ENCODE peak calls at places on chromosomes 1 and 21, in ten cellular contexts. One of them, this sample, is unnamed. For H3K9me3, the result is how much of the 10 kb centered on the place peaks cover.

GRCh38 chr1:55284856-55285255 is 69.7 kb upstream of the USP24 start:
- DNase-seq in sigmoid colon: peak
- DNase-seq in cardiac muscle cell: peak
- DNase-seq in heart right ventricle: peak
- DNase-seq in suprapubic skin: no peak
- DNase-seq in HCT116: peak
- DNase-seq in stomach: no peak
- DNase-seq in CD4-positive, alpha-beta T cell: no peak
- DNase-seq in neural progenitor cell: peak
- DNase-seq in uterus: peak
- DNase-seq in this sample: no peak

GRCh38 chr1:72229893-72230292 is 52.4 kb downstream of the NEGR1 start:
- DNase-seq in stomach: no peak
- DNase-seq in sigmoid colon: no peak
- DNase-seq in uterus: no peak
- DNase-seq in suprapubic skin: no peak
- DNase-seq in neural progenitor cell: no peak
- DNase-seq in CD4-positive, alpha-beta T cell: no peak
- DNase-seq in heart right ventricle: no peak
- DNase-seq in HCT116: no peak
- DNase-seq in cardiac muscle cell: peak
- DNase-seq in this sample: no peak

GRCh38 chr1:117606608-117607261 is 887 bp downstream of the TENT5C start:
- DNase-seq in cardiac muscle cell: peak
- DNase-seq in uterus: peak
- DNase-seq in CD4-positive, alpha-beta T cell: peak
- DNase-seq in stomach: peak
- DNase-seq in suprapubic skin: no peak
- DNase-seq in sigmoid colon: peak
- DNase-seq in heart right ventricle: peak
- DNase-seq in neural progenitor cell: peak
- DNase-seq in HCT116: no peak
- DNase-seq in this sample: no peak

GRCh38 chr21:42063578-42064521 is 7.3 kb upstream of the UMODL1 start:
- DNase-seq in heart right ventricle: no peak
- DNase-seq in cardiac muscle cell: no peak
- DNase-seq in stomach: peak
- DNase-seq in suprapubic skin: no peak
- DNase-seq in sigmoid colon: no peak
- DNase-seq in HCT116: no peak
- DNase-seq in neural progenitor cell: peak
- DNase-seq in CD4-positive, alpha-beta T cell: peak
- DNase-seq in uterus: no peak
- DNase-seq in this sample: no peak

GRCh38 chr1:21338568-21339401 is 48.5 kb upstream of the ECE1 start:
- DNase-seq in neural progenitor cell: no peak
- DNase-seq in stomach: peak
- DNase-seq in CD4-positive, alpha-beta T cell: no peak
- DNase-seq in uterus: peak
- DNase-seq in heart right ventricle: peak
- DNase-seq in cardiac muscle cell: peak
- DNase-seq in HCT116: no peak
- DNase-seq in sigmoid colon: peak
- DNase-seq in suprapubic skin: peak
- DNase-seq in this sample: peak

GRCh38 chr21:37483776-37484175 is 117.2 kb downstream of the DYRK1A start:
- DNase-seq in sigmoid colon: no peak
- DNase-seq in suprapubic skin: no peak
- DNase-seq in cardiac muscle cell: no peak
- DNase-seq in neural progenitor cell: peak
- DNase-seq in uterus: no peak
- DNase-seq in CD4-positive, alpha-beta T cell: no peak
- DNase-seq in HCT116: no peak
- DNase-seq in heart right ventricle: no peak
- DNase-seq in stomach: no peak
- DNase-seq in this sample: no peak

GRCh38 chr1:169572184-169572583 is 14.1 kb downstream of the F5 start:
- DNase-seq in stomach: no peak
- DNase-seq in cardiac muscle cell: peak
- DNase-seq in suprapubic skin: no peak
- DNase-seq in sigmoid colon: no peak
- DNase-seq in heart right ventricle: no peak
- DNase-seq in uterus: no peak
- DNase-seq in HCT116: no peak
- DNase-seq in CD4-positive, alpha-beta T cell: no peak
- DNase-seq in neural progenitor cell: no peak
- DNase-seq in this sample: no peak

GRCh38 chr1:161115132-161115711 is 2.6 kb downstream of the PFDN2 start:
- DNase-seq in uterus: no peak
- DNase-seq in cardiac muscle cell: peak
- DNase-seq in neural progenitor cell: no peak
- DNase-seq in suprapubic skin: no peak
- DNase-seq in sigmoid colon: no peak
- DNase-seq in stomach: no peak
- DNase-seq in HCT116: peak
- DNase-seq in CD4-positive, alpha-beta T cell: no peak
- DNase-seq in heart right ventricle: no peak
- DNase-seq in this sample: no peak

GRCh38 chr1:224559971-224560728 is 56.0 kb upstream of the CNIH3 start:
- DNase-seq in cardiac muscle cell: no peak
- DNase-seq in sigmoid colon: no peak
- DNase-seq in CD4-positive, alpha-beta T cell: no peak
- DNase-seq in suprapubic skin: no peak
- DNase-seq in heart right ventricle: no peak
- DNase-seq in HCT116: no peak
- DNase-seq in stomach: no peak
- DNase-seq in neural progenitor cell: no peak
- DNase-seq in uterus: no peak
- DNase-seq in this sample: no peak

GRCh38 chr1:93608188-93609109 is 73.2 kb downstream of the BCAR3 start:
- DNase-seq in cardiac muscle cell: peak
- DNase-seq in CD4-positive, alpha-beta T cell: no peak
- DNase-seq in HCT116: no peak
- DNase-seq in sigmoid colon: peak
- DNase-seq in uterus: no peak
- DNase-seq in heart right ventricle: peak
- DNase-seq in neural progenitor cell: peak
- DNase-seq in suprapubic skin: no peak
- DNase-seq in stomach: no peak
- DNase-seq in this sample: peak

GRCh38 chr1:68745006-68745405 is 248.1 kb upstream of the DEPDC1 start:
- DNase-seq in uterus: no peak
- DNase-seq in HCT116: no peak
- DNase-seq in heart right ventricle: no peak
- DNase-seq in stomach: no peak
- DNase-seq in CD4-positive, alpha-beta T cell: no peak
- DNase-seq in sigmoid colon: no peak
- DNase-seq in suprapubic skin: no peak
- DNase-seq in neural progenitor cell: no peak
- DNase-seq in cardiac muscle cell: peak
- DNase-seq in this sample: no peak
- H3K9me3 ChIP-seq in uterus: under half
- H3K9me3 ChIP-seq in HCT116: under half
- H3K9me3 ChIP-seq in heart right ventricle: under half
- H3K9me3 ChIP-seq in stomach: under half
- H3K9me3 ChIP-seq in CD4-positive, alpha-beta T cell: under half
- H3K9me3 ChIP-seq in sigmoid colon: under half
- H3K9me3 ChIP-seq in suprapubic skin: under half
- H3K9me3 ChIP-seq in neural progenitor cell: under half
- H3K9me3 ChIP-seq in cardiac muscle cell: under half
- H3K9me3 ChIP-seq in this sample: under half

DNA sequence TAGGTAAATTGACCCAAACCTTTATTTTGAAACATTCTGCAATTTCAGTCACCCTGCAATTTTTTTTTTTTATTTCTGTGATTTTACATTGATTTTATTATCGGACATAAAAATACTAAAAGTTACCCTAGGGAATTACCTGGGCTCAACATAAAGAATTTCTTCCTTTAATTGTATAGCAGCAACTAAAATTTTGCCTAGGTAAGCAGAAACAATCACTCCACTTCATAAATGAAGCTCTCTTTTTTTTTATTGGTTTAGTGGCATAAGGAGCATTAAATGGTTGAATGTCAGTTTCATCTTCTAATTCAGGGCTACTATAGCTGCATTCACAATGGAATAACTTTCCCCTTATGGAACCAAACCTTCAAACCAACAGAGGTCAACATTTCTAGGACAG is 15.3 kb upstream of the OR2M4 start:
- DNase-seq in CD4-positive, alpha-beta T cell: no peak
- DNase-seq in uterus: no peak
- DNase-seq in stomach: no peak
- DNase-seq in suprapubic skin: no peak
- DNase-seq in neural progenitor cell: no peak
- DNase-seq in sigmoid colon: no peak
- DNase-seq in cardiac muscle cell: no peak
- DNase-seq in HCT116: no peak
- DNase-seq in heart right ventricle: no peak
- DNase-seq in this sample: no peak
- H3K9me3 ChIP-seq in CD4-positive, alpha-beta T cell: under half
- H3K9me3 ChIP-seq in uterus: under half
- H3K9me3 ChIP-seq in stomach: under half
- H3K9me3 ChIP-seq in suprapubic skin: under half
- H3K9me3 ChIP-seq in neural progenitor cell: under half
- H3K9me3 ChIP-seq in sigmoid colon: under half
- H3K9me3 ChIP-seq in cardiac muscle cell: under half
- H3K9me3 ChIP-seq in HCT116: under half
- H3K9me3 ChIP-seq in heart right ventricle: under half
- H3K9me3 ChIP-seq in this sample: under half

GRCh38 chr1:152486400-152487006 is 24.1 kb upstream of the LCE5A start:
- DNase-seq in neural progenitor cell: no peak
- DNase-seq in HCT116: no peak
- DNase-seq in suprapubic skin: no peak
- DNase-seq in CD4-positive, alpha-beta T cell: no peak
- DNase-seq in cardiac muscle cell: no peak
- DNase-seq in sigmoid colon: no peak
- DNase-seq in heart right ventricle: no peak
- DNase-seq in uterus: no peak
- DNase-seq in stomach: no peak
- DNase-seq in this sample: no peak
- H3K9me3 ChIP-seq in neural progenitor cell: under half
- H3K9me3 ChIP-seq in HCT116: under half
- H3K9me3 ChIP-seq in suprapubic skin: under half
- H3K9me3 ChIP-seq in CD4-positive, alpha-beta T cell: under half
- H3K9me3 ChIP-seq in cardiac muscle cell: under half
- H3K9me3 ChIP-seq in sigmoid colon: under half
- H3K9me3 ChIP-seq in heart right ventricle: under half
- H3K9me3 ChIP-seq in uterus: under half
- H3K9me3 ChIP-seq in stomach: under half
- H3K9me3 ChIP-seq in this sample: under half

GRCh38 chr1:3009556-3009955 is 11.7 kb upstream of the ACTRT2 start:
- DNase-seq in neural progenitor cell: no peak
- DNase-seq in suprapubic skin: no peak
- DNase-seq in uterus: no peak
- DNase-seq in stomach: no peak
- DNase-seq in sigmoid colon: no peak
- DNase-seq in heart right ventricle: no peak
- DNase-seq in cardiac muscle cell: no peak
- DNase-seq in CD4-positive, alpha-beta T cell: no peak
- DNase-seq in HCT116: no peak
- DNase-seq in this sample: no peak
- H3K9me3 ChIP-seq in neural progenitor cell: under half
- H3K9me3 ChIP-seq in suprapubic skin: under half
- H3K9me3 ChIP-seq in uterus: under half
- H3K9me3 ChIP-seq in stomach: under half
- H3K9me3 ChIP-seq in sigmoid colon: under half
- H3K9me3 ChIP-seq in heart right ventricle: under half
- H3K9me3 ChIP-seq in cardiac muscle cell: under half
- H3K9me3 ChIP-seq in CD4-positive, alpha-beta T cell: under half
- H3K9me3 ChIP-seq in HCT116: under half
- H3K9me3 ChIP-seq in this sample: under half

GRCh38 chr1:44946720-44947059 is 39.7 kb downstream of the EIF2B3 start:
- DNase-seq in HCT116: no peak
- DNase-seq in uterus: no peak
- DNase-seq in neural progenitor cell: no peak
- DNase-seq in cardiac muscle cell: peak
- DNase-seq in suprapubic skin: no peak
- DNase-seq in sigmoid colon: no peak
- DNase-seq in stomach: no peak
- DNase-seq in heart right ventricle: no peak
- DNase-seq in CD4-positive, alpha-beta T cell: no peak
- DNase-seq in this sample: no peak

GRCh38 chr1:44949286-44949685 is 37.1 kb downstream of the EIF2B3 start:
- DNase-seq in stomach: no peak
- DNase-seq in suprapubic skin: no peak
- DNase-seq in cardiac muscle cell: no peak
- DNase-seq in sigmoid colon: no peak
- DNase-seq in HCT116: no peak
- DNase-seq in CD4-positive, alpha-beta T cell: no peak
- DNase-seq in uterus: no peak
- DNase-seq in neural progenitor cell: no peak
- DNase-seq in heart right ventricle: no peak
- DNase-seq in this sample: no peak

GRCh38 chr1:44945992-44946391 is 40.4 kb downstream of the EIF2B3 start:
- DNase-seq in cardiac muscle cell: no peak
- DNase-seq in sigmoid colon: no peak
- DNase-seq in HCT116: no peak
- DNase-seq in stomach: no peak
- DNase-seq in suprapubic skin: no peak
- DNase-seq in CD4-positive, alpha-beta T cell: no peak
- DNase-seq in uterus: no peak
- DNase-seq in heart right ventricle: no peak
- DNase-seq in neural progenitor cell: no peak
- DNase-seq in this sample: no peak

GRCh38 chr1:44947060-44947773 is 39.2 kb downstream of the EIF2B3 start:
- DNase-seq in neural progenitor cell: no peak
- DNase-seq in sigmoid colon: no peak
- DNase-seq in cardiac muscle cell: peak
- DNase-seq in suprapubic skin: no peak
- DNase-seq in HCT116: no peak
- DNase-seq in stomach: no peak
- DNase-seq in uterus: peak
- DNase-seq in CD4-positive, alpha-beta T cell: no peak
- DNase-seq in heart right ventricle: peak
- DNase-seq in this sample: no peak

GRCh38 chr1:44947774-44948311 is 38.6 kb downstream of the EIF2B3 start:
- DNase-seq in heart right ventricle: no peak
- DNase-seq in CD4-positive, alpha-beta T cell: no peak
- DNase-seq in neural progenitor cell: no peak
- DNase-seq in suprapubic skin: no peak
- DNase-seq in HCT116: no peak
- DNase-seq in uterus: no peak
- DNase-seq in stomach: no peak
- DNase-seq in cardiac muscle cell: no peak
- DNase-seq in sigmoid colon: no peak
- DNase-seq in this sample: no peak
- H3K9me3 ChIP-seq in heart right ventricle: under half
- H3K9me3 ChIP-seq in CD4-positive, alpha-beta T cell: under half
- H3K9me3 ChIP-seq in neural progenitor cell: under half
- H3K9me3 ChIP-seq in suprapubic skin: under half
- H3K9me3 ChIP-seq in HCT116: under half
- H3K9me3 ChIP-seq in uterus: under half
- H3K9me3 ChIP-seq in stomach: under half
- H3K9me3 ChIP-seq in cardiac muscle cell: under half
- H3K9me3 ChIP-seq in sigmoid colon: under half
- H3K9me3 ChIP-seq in this sample: under half

GRCh38 chr1:3015269-3015635 is 6.0 kb upstream of the ACTRT2 start:
- DNase-seq in neural progenitor cell: no peak
- DNase-seq in HCT116: no peak
- DNase-seq in sigmoid colon: peak
- DNase-seq in uterus: peak
- DNase-seq in cardiac muscle cell: no peak
- DNase-seq in heart right ventricle: no peak
- DNase-seq in suprapubic skin: no peak
- DNase-seq in stomach: no peak
- DNase-seq in CD4-positive, alpha-beta T cell: no peak
- DNase-seq in this sample: peak
- H3K9me3 ChIP-seq in neural progenitor cell: under half
- H3K9me3 ChIP-seq in HCT116: under half
- H3K9me3 ChIP-seq in sigmoid colon: under half
- H3K9me3 ChIP-seq in uterus: under half
- H3K9me3 ChIP-seq in cardiac muscle cell: under half
- H3K9me3 ChIP-seq in heart right ventricle: under half
- H3K9me3 ChIP-seq in suprapubic skin: under half
- H3K9me3 ChIP-seq in stomach: under half
- H3K9me3 ChIP-seq in CD4-positive, alpha-beta T cell: under half
- H3K9me3 ChIP-seq in this sample: under half